ENCODE peak calls at places on chromosomes 12 and 14, in nine cellular contexts. One of them, this sample, is unnamed.

GRCh38 chr12:109921982-109922381 is 21.9 kb downstream of the TCHP start:
- DNase-seq in hepatocyte: no peak
- DNase-seq in GM23248: no peak
- DNase-seq in neural progenitor cell: no peak
- DNase-seq in GM23338: no peak
- DNase-seq in HCT116: no peak
- DNase-seq in PC-3: no peak
- DNase-seq in MM.1S: no peak
- DNase-seq in SK-N-SH: no peak
- DNase-seq in this sample: no peak

GRCh38 chr12:24991209-24992049 is 42.5 kb upstream of the BCAT1 start:
- DNase-seq in hepatocyte: peak
- DNase-seq in GM23248: peak
- DNase-seq in neural progenitor cell: peak
- DNase-seq in GM23338: peak
- DNase-seq in HCT116: peak
- DNase-seq in PC-3: peak
- DNase-seq in MM.1S: peak
- DNase-seq in SK-N-SH: peak
- DNase-seq in this sample: peak

GRCh38 chr12:68180792-68181744 is 21.5 kb upstream of the IFNG start:
- DNase-seq in hepatocyte: peak
- DNase-seq in GM23248: no peak
- DNase-seq in neural progenitor cell: no peak
- DNase-seq in GM23338: no peak
- DNase-seq in HCT116: no peak
- DNase-seq in PC-3: no peak
- DNase-seq in MM.1S: no peak
- DNase-seq in SK-N-SH: no peak
- DNase-seq in this sample: peak

GRCh38 chr14:61813101-61813596 is 50.9 kb downstream of the SNAPC1 start:
- DNase-seq in hepatocyte: no peak
- DNase-seq in GM23248: peak
- DNase-seq in neural progenitor cell: peak
- DNase-seq in GM23338: peak
- DNase-seq in HCT116: no peak
- DNase-seq in PC-3: no peak
- DNase-seq in MM.1S: no peak
- DNase-seq in SK-N-SH: peak
- DNase-seq in this sample: no peak

GRCh38 chr12:85866929-85867776 is 6.9 kb upstream of the NTS start:
- DNase-seq in hepatocyte: peak
- DNase-seq in GM23248: peak
- DNase-seq in neural progenitor cell: peak
- DNase-seq in GM23338: peak
- DNase-seq in HCT116: peak
- DNase-seq in PC-3: peak
- DNase-seq in MM.1S: peak
- DNase-seq in SK-N-SH: peak
- DNase-seq in this sample: peak

GRCh38 chr12:107372229-107372658 is 278.9 kb upstream of the CRY1 start:
- DNase-seq in hepatocyte: no peak
- DNase-seq in GM23248: peak
- DNase-seq in neural progenitor cell: no peak
- DNase-seq in GM23338: no peak
- DNase-seq in HCT116: no peak
- DNase-seq in PC-3: no peak
- DNase-seq in MM.1S: no peak
- DNase-seq in SK-N-SH: no peak
- DNase-seq in this sample: peak

GRCh38 chr12:99154264-99154982 is 493.1 kb upstream of the GARIN6 start:
- DNase-seq in hepatocyte: no peak
- DNase-seq in GM23248: no peak
- DNase-seq in neural progenitor cell: peak
- DNase-seq in GM23338: peak
- DNase-seq in HCT116: no peak
- DNase-seq in PC-3: no peak
- DNase-seq in MM.1S: no peak
- DNase-seq in SK-N-SH: no peak
- DNase-seq in this sample: no peak

GRCh38 chr12:81378601-81379000 is 300.7 kb downstream of the ACSS3 start:
- DNase-seq in hepatocyte: no peak
- DNase-seq in GM23248: no peak
- DNase-seq in neural progenitor cell: no peak
- DNase-seq in GM23338: no peak
- DNase-seq in HCT116: no peak
- DNase-seq in PC-3: no peak
- DNase-seq in MM.1S: no peak
- DNase-seq in SK-N-SH: no peak
- DNase-seq in this sample: no peak

GRCh38 chr12:131379758-131380157 is 331.1 kb upstream of the SFSWAP start:
- DNase-seq in hepatocyte: no peak
- DNase-seq in GM23248: no peak
- DNase-seq in neural progenitor cell: peak
- DNase-seq in GM23338: no peak
- DNase-seq in HCT116: no peak
- DNase-seq in PC-3: no peak
- DNase-seq in MM.1S: no peak
- DNase-seq in SK-N-SH: no peak
- DNase-seq in this sample: no peak

GRCh38 chr12:57893460-57894353 is 47.2 kb upstream of the CTDSP2 start:
- DNase-seq in hepatocyte: peak
- DNase-seq in GM23248: peak
- DNase-seq in neural progenitor cell: peak
- DNase-seq in GM23338: peak
- DNase-seq in HCT116: no peak
- DNase-seq in PC-3: no peak
- DNase-seq in MM.1S: no peak
- DNase-seq in SK-N-SH: peak
- DNase-seq in this sample: no peak

GRCh38 chr14:69064596-69064995 is 85.5 kb upstream of the ACTN1 start:
- DNase-seq in hepatocyte: no peak
- DNase-seq in GM23248: no peak
- DNase-seq in neural progenitor cell: no peak
- DNase-seq in GM23338: no peak
- DNase-seq in HCT116: no peak
- DNase-seq in PC-3: no peak
- DNase-seq in MM.1S: no peak
- DNase-seq in SK-N-SH: no peak
- DNase-seq in this sample: no peak

GRCh38 chr14:69055125-69055524 is 76.0 kb upstream of the ACTN1 start:
- DNase-seq in hepatocyte: no peak
- DNase-seq in GM23248: peak
- DNase-seq in neural progenitor cell: no peak
- DNase-seq in GM23338: no peak
- DNase-seq in HCT116: no peak
- DNase-seq in PC-3: no peak
- DNase-seq in MM.1S: no peak
- DNase-seq in SK-N-SH: no peak
- DNase-seq in this sample: no peak

GRCh38 chr14:69055973-69056372 is 76.9 kb upstream of the ACTN1 start:
- DNase-seq in hepatocyte: no peak
- DNase-seq in GM23248: no peak
- DNase-seq in neural progenitor cell: no peak
- DNase-seq in GM23338: no peak
- DNase-seq in HCT116: no peak
- DNase-seq in PC-3: no peak
- DNase-seq in MM.1S: no peak
- DNase-seq in SK-N-SH: no peak
- DNase-seq in this sample: no peak

GRCh38 chr14:69056389-69056788 is 77.3 kb upstream of the ACTN1 start:
- DNase-seq in hepatocyte: peak
- DNase-seq in GM23248: peak
- DNase-seq in neural progenitor cell: no peak
- DNase-seq in GM23338: peak
- DNase-seq in HCT116: peak
- DNase-seq in PC-3: no peak
- DNase-seq in MM.1S: no peak
- DNase-seq in SK-N-SH: peak
- DNase-seq in this sample: no peak

DNA sequence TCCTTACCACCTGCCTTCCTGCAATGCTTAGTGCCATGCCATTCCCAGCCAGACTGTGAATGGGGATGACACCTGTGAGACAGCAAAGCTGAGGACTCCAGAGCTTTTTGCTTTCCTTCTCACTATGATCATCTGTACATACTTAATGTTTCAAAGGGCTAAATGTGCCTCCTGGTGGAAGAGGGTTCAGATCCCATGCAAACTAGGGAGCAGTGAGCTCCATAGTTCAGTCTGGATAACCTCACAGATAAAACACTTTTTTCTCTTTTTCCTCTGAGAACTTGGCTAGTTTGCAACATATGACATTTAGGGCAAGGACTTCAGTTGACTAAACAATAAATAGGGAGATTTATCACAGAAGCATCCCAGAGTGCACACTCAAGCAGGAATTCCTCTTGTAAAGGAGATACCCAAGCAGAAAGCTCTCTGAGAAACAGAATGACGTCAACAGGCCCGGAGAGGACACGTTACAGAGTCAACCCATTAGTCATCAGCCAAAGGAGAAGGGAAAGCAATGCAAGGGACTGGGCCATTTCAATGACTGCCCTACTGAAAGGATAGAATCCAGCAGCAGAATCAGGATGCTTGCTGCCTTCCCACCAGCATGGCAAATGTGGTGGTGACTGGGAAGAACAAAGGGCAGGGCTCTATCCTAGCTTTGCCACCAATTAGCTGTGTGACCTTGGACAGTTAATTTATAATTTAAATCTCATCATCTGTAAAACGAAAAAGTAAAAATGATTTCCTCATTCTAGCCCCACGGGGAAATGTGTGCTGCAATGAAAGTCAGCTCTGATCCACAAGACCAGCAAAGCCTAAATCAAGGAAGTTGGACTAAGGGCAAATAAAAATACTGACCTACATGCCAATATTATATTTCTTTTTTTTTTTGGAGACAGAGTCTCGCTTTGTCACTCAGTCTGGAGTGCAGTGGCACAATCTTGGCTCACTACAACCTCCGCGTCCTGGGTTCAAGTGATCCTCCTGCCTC is 80.9 kb upstream of the ACTN1 start:
- DNase-seq in hepatocyte: peak
- DNase-seq in GM23248: peak
- DNase-seq in neural progenitor cell: no peak
- DNase-seq in GM23338: no peak
- DNase-seq in HCT116: no peak
- DNase-seq in PC-3: peak
- DNase-seq in MM.1S: no peak
- DNase-seq in SK-N-SH: no peak
- DNase-seq in this sample: no peak
- TF ChIP-seq EZH2phosphoT487 in hepatocyte: no peak
- TF ChIP-seq EZH2phosphoT487 in GM23248: no peak
- TF ChIP-seq EZH2phosphoT487 in neural progenitor cell: no peak
- TF ChIP-seq EZH2phosphoT487 in GM23338: no peak
- TF ChIP-seq EZH2phosphoT487 in HCT116: no peak
- TF ChIP-seq EZH2phosphoT487 in PC-3: no peak
- TF ChIP-seq EZH2phosphoT487 in MM.1S: no peak
- TF ChIP-seq EZH2phosphoT487 in SK-N-SH: no peak
- TF ChIP-seq EZH2phosphoT487 in this sample: no peak

GRCh38 chr14:94665121-94665520 is 52.9 kb downstream of the SERPINA3 start:
- DNase-seq in hepatocyte: no peak
- DNase-seq in GM23248: peak
- DNase-seq in neural progenitor cell: no peak
- DNase-seq in GM23338: no peak
- DNase-seq in HCT116: no peak
- DNase-seq in PC-3: no peak
- DNase-seq in MM.1S: no peak
- DNase-seq in SK-N-SH: no peak
- DNase-seq in this sample: no peak
- TF ChIP-seq EZH2phosphoT487 in hepatocyte: no peak
- TF ChIP-seq EZH2phosphoT487 in GM23248: peak
- TF ChIP-seq EZH2phosphoT487 in neural progenitor cell: no peak
- TF ChIP-seq EZH2phosphoT487 in GM23338: no peak
- TF ChIP-seq EZH2phosphoT487 in HCT116: no peak
- TF ChIP-seq EZH2phosphoT487 in PC-3: no peak
- TF ChIP-seq EZH2phosphoT487 in MM.1S: no peak
- TF ChIP-seq EZH2phosphoT487 in SK-N-SH: no peak
- TF ChIP-seq EZH2phosphoT487 in this sample: no peak

DNA sequence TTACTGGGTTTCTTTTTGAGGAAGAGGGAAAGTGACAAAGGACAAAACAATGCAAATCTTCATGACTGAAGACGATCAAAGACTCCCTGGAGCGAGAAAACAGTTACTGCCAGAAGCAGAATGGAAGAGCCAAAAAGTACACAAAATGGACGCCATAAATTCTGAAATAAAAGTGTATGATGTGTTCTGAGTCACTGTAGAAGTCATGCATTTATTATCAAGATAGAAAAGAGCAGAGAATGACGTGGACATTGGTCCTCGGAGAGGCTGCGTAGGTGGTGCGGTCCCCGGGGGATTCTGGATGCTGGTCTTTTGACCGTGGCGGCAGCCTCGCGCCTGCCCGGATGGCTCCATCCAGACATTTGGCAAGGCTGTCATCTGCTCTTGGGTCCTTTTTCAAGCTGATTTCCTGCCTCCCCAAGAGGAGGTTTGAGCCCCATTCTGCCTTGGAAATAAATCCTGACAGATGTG is 52.8 kb downstream of the C14orf132 start:
- DNase-seq in hepatocyte: no peak
- DNase-seq in GM23248: peak
- DNase-seq in neural progenitor cell: no peak
- DNase-seq in GM23338: no peak
- DNase-seq in HCT116: no peak
- DNase-seq in PC-3: no peak
- DNase-seq in MM.1S: no peak
- DNase-seq in SK-N-SH: no peak
- DNase-seq in this sample: no peak
- TF ChIP-seq EZH2phosphoT487 in hepatocyte: no peak
- TF ChIP-seq EZH2phosphoT487 in GM23248: no peak
- TF ChIP-seq EZH2phosphoT487 in neural progenitor cell: no peak
- TF ChIP-seq EZH2phosphoT487 in GM23338: no peak
- TF ChIP-seq EZH2phosphoT487 in HCT116: no peak
- TF ChIP-seq EZH2phosphoT487 in PC-3: no peak
- TF ChIP-seq EZH2phosphoT487 in MM.1S: no peak
- TF ChIP-seq EZH2phosphoT487 in SK-N-SH: no peak
- TF ChIP-seq EZH2phosphoT487 in this sample: no peak

GRCh38 chr14:91350483-91350812 is 67.2 kb downstream of the CCDC88C start:
- DNase-seq in hepatocyte: no peak
- DNase-seq in GM23248: no peak
- DNase-seq in neural progenitor cell: no peak
- DNase-seq in GM23338: no peak
- DNase-seq in HCT116: no peak
- DNase-seq in PC-3: no peak
- DNase-seq in MM.1S: no peak
- DNase-seq in SK-N-SH: no peak
- DNase-seq in this sample: peak

GRCh38 chr14:91351508-91351853 is 66.1 kb downstream of the CCDC88C start:
- DNase-seq in hepatocyte: no peak
- DNase-seq in GM23248: no peak
- DNase-seq in neural progenitor cell: no peak
- DNase-seq in GM23338: no peak
- DNase-seq in HCT116: no peak
- DNase-seq in PC-3: no peak
- DNase-seq in MM.1S: no peak
- DNase-seq in SK-N-SH: no peak
- DNase-seq in this sample: peak

GRCh38 chr14:91352101-91352500 is 65.5 kb downstream of the CCDC88C start:
- DNase-seq in hepatocyte: no peak
- DNase-seq in GM23248: peak
- DNase-seq in neural progenitor cell: peak
- DNase-seq in GM23338: peak
- DNase-seq in HCT116: no peak
- DNase-seq in PC-3: no peak
- DNase-seq in MM.1S: no peak
- DNase-seq in SK-N-SH: no peak
- DNase-seq in this sample: peak

GRCh38 chr14:91349481-91350074 is 68.0 kb downstream of the CCDC88C start:
- DNase-seq in hepatocyte: no peak
- DNase-seq in GM23248: no peak
- DNase-seq in neural progenitor cell: no peak
- DNase-seq in GM23338: no peak
- DNase-seq in HCT116: no peak
- DNase-seq in PC-3: no peak
- DNase-seq in MM.1S: peak
- DNase-seq in SK-N-SH: no peak
- DNase-seq in this sample: peak

GRCh38 chr14:91350813-91351507 is 66.7 kb downstream of the CCDC88C start:
- DNase-seq in hepatocyte: no peak
- DNase-seq in GM23248: no peak
- DNase-seq in neural progenitor cell: no peak
- DNase-seq in GM23338: no peak
- DNase-seq in HCT116: no peak
- DNase-seq in PC-3: no peak
- DNase-seq in MM.1S: peak
- DNase-seq in SK-N-SH: no peak
- DNase-seq in this sample: peak
- TF ChIP-seq EZH2phosphoT487 in hepatocyte: no peak
- TF ChIP-seq EZH2phosphoT487 in GM23248: no peak
- TF ChIP-seq EZH2phosphoT487 in neural progenitor cell: no peak
- TF ChIP-seq EZH2phosphoT487 in GM23338: no peak
- TF ChIP-seq EZH2phosphoT487 in HCT116: no peak
- TF ChIP-seq EZH2phosphoT487 in PC-3: no peak
- TF ChIP-seq EZH2phosphoT487 in MM.1S: no peak
- TF ChIP-seq EZH2phosphoT487 in SK-N-SH: no peak
- TF ChIP-seq EZH2phosphoT487 in this sample: no peak

This sample was measured in OCI-LY7.